ENCODE peak calls at places on chromosome X, in seven cellular contexts. G is neural progenitor cell; F is CD14-positive monocyte; V is activated CD8-positive, alpha-beta T cell treated with anti-CD3 and anti-CD28 coated beads for 36 hours; I is uterus; R is right lobe of liver; H is WERI-Rb-1. A is an unnamed sample.
A peak's percentile ranks its signal among the peaks of the same experiment; 100 is the strongest.

GRCh38 chrX:94204524-94204923 is 530.5 kb downstream of the FAM133A start:
- DNase-seq in G (no peak), F (no peak), V (no peak), I (no peak), R (no peak), H (no peak), A (no peak)

GRCh38 chrX:124217289-124218251 is 114.9 kb upstream of the TEX13D start:
- DNase-seq in G (peak; percentile 67), F (no peak), V (peak; percentile 80), I (no peak), R (no peak), H (no peak), A (no peak)

GRCh38 chrX:54423161-54423888 is 16.9 kb upstream of the TSR2 start:
- DNase-seq in G (peak; percentile 63), F (no peak), V (peak; percentile 9), I (no peak), R (no peak), H (no peak), A (no peak)

GRCh38 chrX:63661676-63662075 is 123.3 kb downstream of the ARHGEF9 start:
- DNase-seq in G (no peak), F (no peak), V (no peak), I (no peak), R (no peak), H (no peak), A (no peak)

GRCh38 chrX:118569676-118570075 is 74.1 kb downstream of the DOCK11 start:
- DNase-seq in G (no peak), F (no peak), V (peak; percentile 56), I (no peak), R (no peak), H (no peak), A (no peak)

GRCh38 chrX:2159393-2159792 is 341.4 kb downstream of the DHRSX start:
- DNase-seq in G (no peak), F (no peak), V (no peak), I (no peak), R (no peak), H (no peak), A (no peak)

GRCh38 chrX:42803320-42803719 is 25.4 kb upstream of the PPP1R2C start:
- DNase-seq in G (no peak), F (no peak), V (no peak), I (no peak), R (no peak), H (no peak), A (no peak)

GRCh38 chrX:40008841-40009461 is 88.8 kb downstream of the BCOR start:
- DNase-seq in G (peak; percentile 72), F (peak; percentile 62), V (peak; percentile 60), I (peak; percentile 25), R (peak; percentile 59), H (peak; percentile 93), A (no peak)

GRCh38 chrX:146224442-146224841 is 406.8 kb downstream of the SLITRK2 start:
- DNase-seq in G (peak; percentile 20), F (no peak), V (no peak), I (no peak), R (no peak), H (no peak), A (no peak)

GRCh38 chrX:123392921-123393320 is 208.8 kb downstream of the GRIA3 start:
- DNase-seq in G (no peak), F (no peak), V (no peak), I (no peak), R (no peak), H (no peak), A (no peak)

GRCh38 chrX:115892787-115893671 is 277.5 kb upstream of the AGTR2 start:
- DNase-seq in G (peak; percentile 62), F (no peak), V (no peak), I (peak; percentile 68), R (peak; percentile 65), H (peak; percentile 90), A (peak; percentile 54)

GRCh38 chrX:21612154-21612553 is 46.0 kb downstream of the KLHL34 start:
- DNase-seq in G (no peak), F (no peak), V (no peak), I (no peak), R (no peak), H (no peak), A (no peak)

GRCh38 chrX:47483310-47484268 is 567 bp upstream of the ZNF41 start:
- DNase-seq in G (peak; percentile 52), F (no peak), V (no peak), I (peak; percentile 22), R (peak; percentile 54), H (peak; percentile 11), A (no peak)

GRCh38 chrX:18654873-18655836 is 16.8 kb downstream of the RS1 start:
- DNase-seq in G (no peak), F (no peak), V (no peak), I (no peak), R (no peak), H (no peak), A (no peak)

GRCh38 chrX:107429090-107429489 is 20.4 kb upstream of the FRMPD3 start:
- DNase-seq in G (peak; percentile 13), F (no peak), V (no peak), I (no peak), R (no peak), H (peak; percentile 53), A (no peak)

GRCh38 chrX:150587585-150588503 is 19.4 kb downstream of the MTM1 start:
- DNase-seq in G (no peak), F (no peak), V (peak; percentile 68), I (no peak), R (no peak), H (peak; percentile 49), A (no peak)

GRCh38 chrX:50206753-50207152 is 2.2 kb downstream of the CCNB3 start:
- DNase-seq in G (no peak), F (no peak), V (no peak), I (no peak), R (no peak), H (no peak), A (no peak)

GRCh38 chrX:69876221-69876620 is 173.5 kb downstream of the AWAT2 start:
- DNase-seq in G (no peak), F (no peak), V (no peak), I (no peak), R (no peak), H (no peak), A (no peak)

GRCh38 chrX:150692837-150693781 is at the start of gene MTMR1:
- DNase-seq in G (peak; percentile 68), F (no peak), V (peak; percentile 58), I (peak; percentile 39), R (peak; percentile 58), H (peak; percentile 63), A (peak; percentile 82)

GRCh38 chrX:102988517-102988916 is 51.4 kb downstream of the RAB40AL start:
- DNase-seq in G (no peak), F (no peak), V (no peak), I (no peak), R (no peak), H (no peak), A (no peak)

GRCh38 chrX:110402855-110403230 is 44.2 kb downstream of the RTL9 start:
- DNase-seq in G (no peak), F (no peak), V (no peak), I (no peak), R (no peak), H (no peak), A (no peak)

GRCh38 chrX:31233941-31234496 is 162.2 kb upstream of the FTHL17 start:
- DNase-seq in G (peak; percentile 55), F (no peak), V (no peak), I (no peak), R (no peak), H (no peak), A (no peak)

GRCh38 chrX:153061732-153062131 is 5.5 kb downstream of the PNMA3 start:
- DNase-seq in G (no peak), F (no peak), V (no peak), I (no peak), R (no peak), H (no peak), A (no peak)

GRCh38 chrX:153554519-153555167 is 37.2 kb downstream of the ATP2B3 start:
- DNase-seq in G (peak; percentile 74), F (peak; percentile 50), V (peak; percentile 74), I (peak; percentile 55), R (peak; percentile 70), H (peak; percentile 87), A (peak; percentile 79)

GRCh38 chrX:36909584-36909983 is 98.6 kb upstream of the FAM47C start:
- DNase-seq in G (no peak), F (no peak), V (no peak), I (no peak), R (no peak), H (no peak), A (no peak)

GRCh38 chrX:36913551-36913950 is 94.6 kb upstream of the FAM47C start:
- DNase-seq in G (no peak), F (no peak), V (no peak), I (no peak), R (no peak), H (no peak), A (no peak)

DNA sequence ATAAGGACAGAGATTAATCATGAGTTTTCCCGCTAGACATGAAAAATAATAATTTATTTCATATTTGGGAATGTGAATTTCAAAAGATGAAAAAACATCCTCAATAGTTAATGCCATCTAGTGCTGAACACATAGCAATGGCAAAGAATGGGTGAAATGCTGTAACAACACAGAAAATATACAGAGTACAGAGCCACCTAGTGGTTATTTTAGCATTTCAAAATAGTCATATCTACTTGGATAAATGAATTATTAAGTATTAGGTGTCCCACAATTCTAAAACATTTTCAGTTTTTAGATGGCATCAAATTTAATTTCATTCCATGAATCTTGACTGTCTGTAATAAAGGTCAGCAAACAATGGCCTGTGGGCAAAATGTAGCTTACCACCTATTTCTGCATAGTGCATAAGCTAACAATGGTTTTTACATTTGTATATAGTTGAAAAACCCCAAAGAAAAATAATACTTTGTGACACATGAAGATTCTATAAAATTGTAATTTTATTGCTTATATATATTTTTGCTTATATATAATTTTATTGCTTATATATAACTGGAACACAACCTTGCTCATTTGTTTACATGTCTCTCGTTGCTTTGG is 99.3 kb upstream of the FAM47C start:
- DNase-seq in G (peak; percentile 26), F (no peak), V (no peak), I (no peak), R (no peak), H (no peak), A (peak; percentile 12)
- TF ChIP-seq CTCF in G (peak; percentile 72), F (peak; percentile 31), V (peak; percentile 27), I (no peak), R (peak; percentile 78), H (peak; percentile 8), A (peak; percentile 49)

GRCh38 chrX:129427267-129427666 is 96.0 kb downstream of the SMARCA1 start:
- DNase-seq in G (no peak), F (no peak), V (no peak), I (no peak), R (no peak), H (no peak), A (no peak)
- TF ChIP-seq CTCF in G (no peak), F (no peak), V (no peak), I (no peak), R (no peak), H (peak; percentile 13), A (no peak)

DNA sequence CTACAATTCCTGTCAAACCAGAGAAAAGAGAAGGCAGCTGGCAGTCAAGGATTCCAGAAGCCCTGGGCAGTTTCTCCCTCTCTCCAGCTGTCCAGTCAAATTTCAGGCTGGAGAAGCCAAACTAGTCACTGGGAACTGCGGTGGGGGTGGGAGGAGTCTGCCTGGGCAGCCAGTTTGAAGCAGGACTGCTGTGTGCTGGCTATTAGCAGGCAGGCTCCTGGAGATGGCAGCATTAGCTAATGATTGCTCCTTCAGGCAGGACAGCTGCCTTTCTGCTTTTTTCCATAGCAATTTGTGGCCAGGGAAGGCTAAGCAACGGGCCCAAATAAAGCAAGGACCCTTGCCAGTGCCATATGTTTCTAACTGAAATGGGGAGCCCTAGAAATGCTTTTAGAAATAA is 44.7 kb upstream of the FGF13 start:
- DNase-seq in G (peak; percentile 73), F (no peak), V (no peak), I (no peak), R (no peak), H (no peak), A (no peak)
- TF ChIP-seq CTCF in G (peak; percentile 54), F (no peak), V (no peak), I (no peak), R (no peak), H (no peak), A (no peak)

GRCh38 chrX:14022019-14022418 is 7.7 kb downstream of the GEMIN8 start:
- DNase-seq in G (no peak), F (no peak), V (no peak), I (no peak), R (no peak), H (no peak), A (no peak)
- TF ChIP-seq CTCF in G (no peak), F (no peak), V (no peak), I (no peak), R (no peak), H (no peak), A (no peak)

A was measured in GM13977.